ENCODE peak calls at places on chromosomes 11 and 22, in nine cellular contexts. G is stimulated activated CD4-positive, alpha-beta T cell treated with anti-CD3 and anti-CD28 coated beads, Interleukin-2, amount 100 ng/mL, for 24 hours; L is Caco-2; N is NCI-H1092; R is neural progenitor cell; D is pulmonary artery endothelial cell; Z is GDM1; M is activated T-cell treated with anti-CD3 and anti-CD28 coated beads, Interleukin-2, amount 50 U/mL, for 4 hours; P is AG09319. Q is an unnamed sample.

GRCh38 chr11:85758480-85759039 is 52.4 kb downstream of the SYTL2 start:
- DNase-seq in G (no peak), R (no peak), D (no peak), L (no peak), N (no peak), M (no peak), Z (no peak), P (no peak), Q (no peak)

GRCh38 chr11:43580735-43581369 is 99.7 kb upstream of the HSD17B12 start:
- DNase-seq in N (no peak), Z (no peak), R (peak), P (no peak), G (no peak), M (no peak), D (no peak), L (no peak), Q (no peak)

GRCh38 chr11:32487270-32487669 is 51.9 kb upstream of the WT1 start:
- DNase-seq in P (no peak), N (no peak), G (no peak), M (no peak), R (peak), Z (no peak), L (peak), D (no peak), Q (no peak)

GRCh38 chr11:13826505-13827278 is 135.8 kb upstream of the SPON1 start:
- DNase-seq in P (no peak), R (no peak), D (no peak), Z (no peak), L (no peak), N (no peak), G (no peak), M (no peak), Q (no peak)

GRCh38 chr11:38005597-38005996 is 1407.6 kb upstream of the RAG2 start:
- DNase-seq in M (no peak), N (no peak), G (no peak), Z (no peak), P (no peak), R (no peak), D (peak), L (no peak), Q (no peak)

GRCh38 chr11:11608783-11609232 is 13.0 kb downstream of the GALNT18 start:
- DNase-seq in G (no peak), M (no peak), N (no peak), P (no peak), R (no peak), Z (no peak), D (no peak), L (no peak), Q (peak)

GRCh38 chr11:123231263-123231662 is 36.2 kb upstream of the CLMP start:
- DNase-seq in P (no peak), R (no peak), N (no peak), L (peak), D (no peak), M (no peak), Z (no peak), G (no peak), Q (no peak)

GRCh38 chr11:9039194-9039593 is 35.4 kb upstream of the NRIP3 start:
- DNase-seq in R (no peak), G (no peak), M (no peak), N (no peak), Z (no peak), L (no peak), D (no peak), P (no peak), Q (no peak)

GRCh38 chr11:46352063-46352841 is 5.0 kb downstream of the DGKZ start:
- DNase-seq in P (no peak), Z (no peak), G (peak), N (no peak), M (peak), R (peak), D (no peak), L (no peak), Q (peak)

GRCh38 chr11:91163619-91164451 is 941.0 kb upstream of the CHORDC1 start:
- DNase-seq in D (no peak), P (no peak), Z (no peak), M (no peak), R (no peak), L (peak), G (no peak), N (no peak), Q (peak)

GRCh38 chr11:336666-337002 is 16.0 kb upstream of the IFITM3 start:
- DNase-seq in P (no peak), D (no peak), N (no peak), Z (no peak), G (no peak), L (no peak), M (no peak), R (no peak), Q (no peak)

GRCh38 chr11:76067099-76067498 is 139.2 kb downstream of the WNT11 start:
- DNase-seq in G (no peak), N (no peak), M (no peak), P (no peak), L (no peak), R (no peak), Z (no peak), D (no peak), Q (no peak)

GRCh38 chr22:46292727-46293126 is 3.9 kb upstream of the GTSE1 start:
- DNase-seq in Z (no peak), M (no peak), L (no peak), G (no peak), D (no peak), N (no peak), P (no peak), R (no peak), Q (no peak)

Q was measured in SJCRH30.